ENCODE peak calls at places on chromosomes 12 and 14, in ten cellular contexts. G, Q, M, H, Y, A, B, N, L and R are unnamed samples.

GRCh38 chr14:87153901-87154300 is 839.1 kb downstream of the GALC start:
- DNase-seq in G (no peak), Q (no peak), M (no peak), H (no peak), Y (no peak), A (no peak), B (no peak), N (no peak), L (no peak), R (no peak)

GRCh38 chr14:100391777-100392176 is 68.6 kb downstream of the SLC25A47 start:
- DNase-seq in G (no peak), Q (no peak), M (no peak), H (no peak), Y (no peak), A (no peak), B (peak), N (peak), L (no peak), R (no peak)

GRCh38 chr12:28780096-28780495 is 369.0 kb upstream of the FAR2 start:
- DNase-seq in G (no peak), Q (no peak), M (peak), H (peak), Y (peak), A (no peak), B (no peak), N (peak), L (peak), R (peak)

GRCh38 chr14:23321572-23322547 is 603 bp downstream of the PABPN1 start:
- DNase-seq in G (no peak), Q (peak), M (peak), H (peak), Y (peak), A (peak), B (peak), N (no peak), L (peak), R (no peak)

GRCh38 chr14:65242732-65243134 is 140.4 kb upstream of the MAX start:
- DNase-seq in G (no peak), Q (no peak), M (no peak), H (no peak), Y (peak), A (no peak), B (no peak), N (no peak), L (no peak), R (no peak)

GRCh38 chr14:86934196-86934595 is 1058.8 kb downstream of the GALC start:
- DNase-seq in G (no peak), Q (no peak), M (no peak), H (no peak), Y (no peak), A (no peak), B (no peak), N (no peak), L (no peak), R (no peak)

GRCh38 chr14:101849125-101849524 is 87.6 kb downstream of the PPP2R5C start:
- DNase-seq in G (peak), Q (no peak), M (no peak), H (no peak), Y (no peak), A (no peak), B (no peak), N (no peak), L (no peak), R (no peak)

GRCh38 chr12:132458441-132459225 is 31.3 kb upstream of the FBRSL1 start:
- DNase-seq in G (no peak), Q (no peak), M (no peak), H (no peak), Y (no peak), A (no peak), B (no peak), N (no peak), L (no peak), R (no peak)

GRCh38 chr12:47207829-47208248 is 128.1 kb upstream of the AMIGO2 start:
- DNase-seq in G (peak), Q (no peak), M (no peak), H (no peak), Y (no peak), A (no peak), B (no peak), N (no peak), L (no peak), R (no peak)

GRCh38 chr12:102300824-102301461 is 103.3 kb upstream of the PMCH start:
- DNase-seq in G (peak), Q (no peak), M (no peak), H (peak), Y (peak), A (peak), B (peak), N (peak), L (peak), R (peak)

GRCh38 chr12:123250471-123251383 is 17.5 kb downstream of the MTRFR start:
- DNase-seq in G (no peak), Q (no peak), M (peak), H (no peak), Y (peak), A (peak), B (no peak), N (no peak), L (peak), R (no peak)

GRCh38 chr12:13299457-13299856 is 102.9 kb downstream of the EMP1 start:
- DNase-seq in G (no peak), Q (no peak), M (no peak), H (no peak), Y (peak), A (no peak), B (no peak), N (no peak), L (no peak), R (no peak)

GRCh38 chr12:25957898-25958253 is 606 bp upstream of the RASSF8 start:
- DNase-seq in G (no peak), Q (peak), M (peak), H (peak), Y (peak), A (no peak), B (peak), N (peak), L (no peak), R (no peak)

GRCh38 chr12:50803230-50803629 is 39.3 kb downstream of the ATF1 start:
- DNase-seq in G (no peak), Q (no peak), M (no peak), H (no peak), Y (no peak), A (no peak), B (no peak), N (no peak), L (no peak), R (no peak)

GRCh38 chr14:76774471-76775158 is 13.3 kb downstream of the VASH1 start:
- DNase-seq in G (no peak), Q (no peak), M (no peak), H (no peak), Y (no peak), A (no peak), B (no peak), N (no peak), L (no peak), R (no peak)

GRCh38 chr14:86022031-86022629 is 492.2 kb downstream of the FLRT2 start:
- DNase-seq in G (no peak), Q (no peak), M (no peak), H (peak), Y (no peak), A (no peak), B (peak), N (no peak), L (no peak), R (no peak)

GRCh38 chr14:75069811-75070145 is 337 bp downstream of the ZC2HC1C start:
- DNase-seq in G (no peak), Q (no peak), M (no peak), H (no peak), Y (no peak), A (no peak), B (no peak), N (no peak), L (no peak), R (no peak)

GRCh38 chr12:115810580-115810979 is 466.9 kb downstream of the MED13L start:
- DNase-seq in G (no peak), Q (no peak), M (no peak), H (no peak), Y (no peak), A (no peak), B (no peak), N (no peak), L (no peak), R (no peak)

GRCh38 chr14:100554696-100555320 is 32.4 kb downstream of the BEGAIN start:
- DNase-seq in G (no peak), Q (no peak), M (no peak), H (no peak), Y (no peak), A (no peak), B (no peak), N (no peak), L (no peak), R (no peak)

GRCh38 chr12:4867384-4867783 is 42.3 kb upstream of the KCNA1 start:
- DNase-seq in G (no peak), Q (no peak), M (no peak), H (no peak), Y (no peak), A (no peak), B (no peak), N (no peak), L (no peak), R (no peak)

GRCh38 chr12:4909734-4910501 is at the start of gene KCNA1:
- DNase-seq in G (peak), Q (peak), M (no peak), H (no peak), Y (no peak), A (no peak), B (no peak), N (no peak), L (no peak), R (no peak)

GRCh38 chr14:103867523-103867953 is 20.2 kb upstream of the PPP1R13B start:
- DNase-seq in G (no peak), Q (no peak), M (peak), H (no peak), Y (peak), A (peak), B (no peak), N (no peak), L (no peak), R (peak)

GRCh38 chr12:78121969-78122610 is 291.4 kb downstream of the NAV3 start:
- DNase-seq in G (no peak), Q (no peak), M (no peak), H (peak), Y (no peak), A (no peak), B (no peak), N (no peak), L (no peak), R (no peak)

GRCh38 chr14:101518611-101519048 is 42.7 kb upstream of the DIO3 start:
- DNase-seq in G (no peak), Q (peak), M (no peak), H (no peak), Y (no peak), A (peak), B (no peak), N (no peak), L (no peak), R (no peak)

GRCh38 chr12:100187068-100187467 is 13.5 kb upstream of the ACTR6 start:
- DNase-seq in G (no peak), Q (no peak), M (no peak), H (no peak), Y (no peak), A (no peak), B (no peak), N (no peak), L (no peak), R (no peak)

GRCh38 chr14:50308363-50308762 is 3.7 kb downstream of the L2HGDH start:
- DNase-seq in G (no peak), Q (no peak), M (no peak), H (no peak), Y (peak), A (no peak), B (no peak), N (no peak), L (no peak), R (no peak)

GRCh38 chr12:92466391-92467305 is 236.1 kb upstream of the PLEKHG7 start:
- DNase-seq in G (peak), Q (peak), M (no peak), H (no peak), Y (no peak), A (peak), B (no peak), N (no peak), L (no peak), R (peak)

GRCh38 chr12:97464241-97465011 is 1.8 kb downstream of the RMST start:
- DNase-seq in G (no peak), Q (no peak), M (no peak), H (no peak), Y (no peak), A (no peak), B (no peak), N (no peak), L (no peak), R (no peak)

GRCh38 chr12:130956456-130957303 is 3.0 kb downstream of the ADGRD1 start:
- DNase-seq in G (no peak), Q (no peak), M (no peak), H (no peak), Y (no peak), A (no peak), B (no peak), N (no peak), L (no peak), R (no peak)

GRCh38 chr12:89461649-89462612 is 62.7 kb downstream of the GALNT4 start:
- DNase-seq in G (peak), Q (no peak), M (peak), H (no peak), Y (peak), A (no peak), B (peak), N (peak), L (no peak), R (peak)
- TF ChIP-seq CTCF in G (peak), Q (peak), M (peak), H (peak), Y (peak), A (peak), B (peak), N (peak), L (peak), R (peak)

GRCh38 chr12:62436164-62436503 is 30.5 kb upstream of the MON2 start:
- DNase-seq in G (no peak), Q (peak), M (no peak), H (no peak), Y (no peak), A (no peak), B (no peak), N (no peak), L (no peak), R (no peak)

GRCh38 chr12:62438098-62438692 is 28.4 kb upstream of the MON2 start:
- DNase-seq in G (peak), Q (no peak), M (peak), H (peak), Y (peak), A (peak), B (peak), N (peak), L (peak), R (no peak)

GRCh38 chr12:62434504-62435336 is 31.9 kb upstream of the MON2 start:
- DNase-seq in G (peak), Q (no peak), M (peak), H (no peak), Y (peak), A (peak), B (no peak), N (no peak), L (peak), R (no peak)

GRCh38 chr12:62435337-62436163 is 31.1 kb upstream of the MON2 start:
- DNase-seq in G (peak), Q (peak), M (peak), H (peak), Y (peak), A (peak), B (peak), N (peak), L (peak), R (no peak)
- TF ChIP-seq CTCF in G (peak), Q (peak), M (peak), H (peak), Y (peak), A (peak), B (peak), N (peak), L (no peak), R (peak)

GRCh38 chr14:66923251-66923650 is 266.0 kb upstream of the GARIN2 start:
- DNase-seq in G (no peak), Q (no peak), M (no peak), H (no peak), Y (no peak), A (no peak), B (no peak), N (no peak), L (no peak), R (no peak)
- TF ChIP-seq CTCF in G (no peak), Q (no peak), M (no peak), H (no peak), Y (no peak), A (no peak), B (peak), N (no peak), L (no peak), R (no peak)

DNA sequence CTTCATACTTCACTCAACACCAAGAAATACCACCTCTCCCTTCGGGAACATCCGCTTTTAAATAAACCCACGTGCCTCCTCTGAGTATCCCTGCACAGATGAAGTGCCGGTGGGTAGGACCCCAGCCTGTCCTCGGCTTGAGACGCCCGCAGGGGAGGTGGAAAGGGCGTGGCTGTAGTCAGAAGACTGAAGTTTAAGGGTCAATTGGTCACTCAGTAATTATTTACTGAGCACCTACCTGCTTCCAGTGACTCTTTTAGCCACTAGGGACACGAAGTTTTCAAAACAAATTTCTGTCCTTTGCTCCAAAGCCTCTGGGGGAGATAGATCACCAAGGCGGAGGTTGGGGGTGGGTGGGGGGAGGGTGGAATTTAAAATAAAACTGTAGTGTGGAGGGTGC is 309.4 kb downstream of the VRK1 start:
- DNase-seq in G (no peak), Q (no peak), M (no peak), H (no peak), Y (no peak), A (no peak), B (no peak), N (no peak), L (no peak), R (no peak)
- TF ChIP-seq CTCF in G (no peak), Q (no peak), M (no peak), H (no peak), Y (no peak), A (no peak), B (no peak), N (no peak), L (no peak), R (no peak)